ENCODE peak calls at places on chromosomes 16 and 17, in nine cellular contexts. G is HCT116, K is neural progenitor cell, Z is stomach, L is IMR-90, V is colonic mucosa, T is esophagus squamous epithelium, W is testis, H is PC-3. J is an unnamed sample. For H3K4me1, the result is how much of the 10 kb centered on the place peaks cover.

GRCh38 chr16:79885320-79885719 is 284.8 kb upstream of the MAF start:
- DNase-seq in G (no peak), K (no peak), Z (no peak), L (no peak), V (no peak), T (no peak), W (no peak), H (no peak), J (no peak)

GRCh38 chr16:21611546-21612384 is 12.4 kb downstream of the METTL9 start:
- DNase-seq in G (no peak), K (peak), Z (no peak), L (no peak), V (no peak), T (no peak), W (no peak), H (peak), J (no peak)

GRCh38 chr16:1472974-1473373 is 1.9 kb downstream of the CLCN7 start:
- DNase-seq in G (no peak), K (no peak), Z (no peak), L (no peak), V (no peak), T (no peak), W (no peak), H (no peak), J (no peak)

GRCh38 chr17:15966879-15967248 is 21.9 kb downstream of the ADORA2B start:
- DNase-seq in G (no peak), K (peak), Z (no peak), L (no peak), V (peak), T (no peak), W (no peak), H (peak), J (no peak)

GRCh38 chr16:75254359-75254837 is 3.0 kb upstream of the BCAR1 start:
- DNase-seq in G (no peak), K (no peak), Z (no peak), L (peak), V (peak), T (no peak), W (no peak), H (peak), J (peak)

GRCh38 chr16:2231016-2231931 is 5.0 kb upstream of the DNASE1L2 start:
- DNase-seq in G (no peak), K (no peak), Z (no peak), L (no peak), V (no peak), T (no peak), W (no peak), H (no peak), J (no peak)

GRCh38 chr17:16293918-16294317 is 59.4 kb downstream of the CENPV start:
- DNase-seq in G (no peak), K (no peak), Z (no peak), L (no peak), V (peak), T (no peak), W (no peak), H (no peak), J (peak)

GRCh38 chr16:84844049-84844350 is 24.2 kb downstream of the CRISPLD2 start:
- DNase-seq in G (no peak), K (no peak), Z (no peak), L (no peak), V (no peak), T (no peak), W (no peak), H (no peak), J (peak)

GRCh38 chr16:20610192-20610891 is 34.2 kb upstream of the ACSM2B start:
- DNase-seq in G (no peak), K (no peak), Z (no peak), L (no peak), V (no peak), T (no peak), W (no peak), H (no peak), J (no peak)

GRCh38 chr17:40556198-40556661 is 9.0 kb downstream of the CCR7 start:
- DNase-seq in G (no peak), K (no peak), Z (peak), L (no peak), V (no peak), T (no peak), W (no peak), H (no peak), J (no peak)

GRCh38 chr17:81067331-81067730 is 32.4 kb downstream of the BAIAP2 start:
- DNase-seq in G (no peak), K (peak), Z (peak), L (no peak), V (no peak), T (no peak), W (no peak), H (no peak), J (no peak)

GRCh38 chr17:44008205-44008909 is 3.9 kb downstream of the NAGS start:
- DNase-seq in G (no peak), K (no peak), Z (no peak), L (no peak), V (no peak), T (no peak), W (no peak), H (no peak), J (no peak)

GRCh38 chr16:74726736-74727135 is 26.1 kb upstream of the MLKL start:
- DNase-seq in G (no peak), K (no peak), Z (no peak), L (no peak), V (peak), T (no peak), W (peak), H (peak), J (peak)

GRCh38 chr17:5837055-5837491 is 233.1 kb upstream of the WSCD1 start:
- DNase-seq in G (peak), K (no peak), Z (no peak), L (peak), V (no peak), T (no peak), W (no peak), H (peak), J (no peak)

GRCh38 chr16:87203060-87203656 is 114.0 kb downstream of the C16orf95 start:
- DNase-seq in G (peak), K (peak), Z (peak), L (peak), V (peak), T (no peak), W (peak), H (peak), J (peak)
- H3K4me1 ChIP-seq in G (under half), K (under half), Z (under half), L (under half), V (under half), T (under half), W (under half), H (under half), J (under half)

GRCh38 chr16:50677351-50677750 is 3.8 kb downstream of the SNX20 start:
- DNase-seq in G (no peak), K (no peak), Z (no peak), L (no peak), V (no peak), T (no peak), W (no peak), H (no peak), J (no peak)

GRCh38 chr16:50680556-50680893 is 587 bp downstream of the SNX20 start:
- DNase-seq in G (no peak), K (no peak), Z (no peak), L (no peak), V (no peak), T (no peak), W (no peak), H (no peak), J (no peak)

GRCh38 chr16:50679266-50679665 is 1.8 kb downstream of the SNX20 start:
- DNase-seq in G (no peak), K (no peak), Z (no peak), L (no peak), V (no peak), T (no peak), W (no peak), H (no peak), J (no peak)

GRCh38 chr16:50680907-50681885 is at the start of gene SNX20:
- DNase-seq in G (no peak), K (no peak), Z (peak), L (no peak), V (peak), T (no peak), W (peak), H (no peak), J (peak)

DNA sequence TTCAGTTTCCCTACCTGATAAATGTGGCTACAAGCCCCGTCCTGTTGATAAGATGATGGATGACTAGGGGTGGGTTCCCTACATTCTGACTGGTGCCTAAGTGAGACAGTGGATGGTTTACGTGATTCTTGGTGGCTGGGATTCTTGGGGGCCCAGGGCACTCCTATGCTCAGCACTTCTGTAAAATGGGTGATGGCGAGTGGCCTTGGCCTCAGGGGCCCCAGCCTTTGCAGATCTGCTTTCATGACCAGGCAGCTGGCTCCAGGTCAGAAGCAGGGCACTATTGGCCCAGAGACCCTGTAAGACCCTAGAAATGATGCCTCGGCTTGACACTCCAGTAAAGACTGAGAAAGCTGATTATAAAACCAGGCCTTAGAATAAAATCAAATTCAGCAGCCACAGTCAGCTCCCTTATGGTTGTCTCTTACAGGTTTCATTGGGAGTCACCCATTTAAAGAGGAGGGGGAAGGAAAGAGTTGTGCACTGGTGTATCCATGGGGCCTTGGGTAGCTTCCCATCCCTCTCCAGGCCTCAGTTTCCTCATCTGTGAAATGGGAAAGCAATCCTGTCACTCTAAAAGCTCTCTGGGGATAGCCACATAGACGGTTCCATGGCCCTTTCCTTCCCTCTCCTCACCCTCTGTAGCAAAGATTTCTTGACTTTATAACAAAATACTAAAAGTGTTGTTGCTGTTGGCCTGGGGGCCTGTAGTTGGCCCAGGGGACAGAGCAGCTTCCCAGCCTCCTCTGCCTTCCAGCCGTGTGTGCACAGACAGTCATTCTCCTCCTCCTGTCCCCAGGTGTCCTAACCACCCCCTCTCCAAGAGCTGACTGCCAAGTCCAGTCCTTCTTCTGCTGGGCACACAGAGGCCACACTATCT is 1.2 kb downstream of the SNX20 start:
- DNase-seq in G (no peak), K (no peak), Z (no peak), L (no peak), V (no peak), T (no peak), W (no peak), H (no peak), J (no peak)
- H3K4me3 ChIP-seq in G (no peak), K (no peak), Z (peak), L (no peak), V (peak), T (no peak), W (no peak), H (no peak), J (peak)

DNA sequence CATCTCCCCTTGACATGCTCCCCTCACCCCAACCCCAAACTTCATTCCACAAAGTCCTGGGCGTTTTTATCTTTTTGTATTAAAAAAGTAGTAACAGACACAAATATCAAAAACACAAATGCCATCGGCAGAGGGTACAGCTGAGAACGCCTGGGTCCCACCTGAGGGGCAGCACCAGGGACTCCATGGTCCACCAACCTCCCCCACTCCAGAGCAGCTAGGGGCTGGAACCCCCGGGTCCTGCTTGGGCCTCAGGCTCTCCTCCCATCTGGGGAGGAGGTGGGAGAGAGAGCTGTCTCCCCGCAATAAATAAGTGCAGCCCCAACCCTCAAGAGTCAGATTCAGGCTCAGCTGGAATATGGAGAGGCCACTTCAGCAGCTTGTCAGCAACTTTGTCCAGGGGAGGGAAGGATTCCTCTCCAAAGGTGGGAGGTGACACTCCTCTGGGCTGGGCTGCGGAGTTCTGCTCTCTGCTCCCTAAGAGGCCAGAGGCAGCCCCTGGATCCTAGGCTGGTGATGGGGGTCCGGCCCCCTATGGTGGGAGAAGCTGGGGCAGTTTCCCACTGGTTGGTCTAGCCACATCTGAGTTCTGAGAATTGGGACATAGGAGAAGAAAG is 11.7 kb downstream of the PER1 start:
- DNase-seq in G (no peak), K (no peak), Z (no peak), L (no peak), V (peak), T (no peak), W (no peak), H (no peak), J (no peak)
- H3K27ac ChIP-seq in G (peak), K (no peak), Z (peak), L (no peak), V (no peak), T (peak), W (peak), H (no peak), J (no peak)

GRCh38 chr16:68270353-68270752 is 6.0 kb downstream of the SLC7A6 start:
- DNase-seq in G (no peak), K (no peak), Z (no peak), L (no peak), V (no peak), T (no peak), W (no peak), H (no peak), J (no peak)
- H3K4me1 ChIP-seq in G (under half), K (under half), Z (half or more), L (under half), V (under half), T (half or more), W (under half), H (under half), J (under half)

GRCh38 chr17:50272246-50272645 is 2.0 kb upstream of the TMEM92 start:
- DNase-seq in G (no peak), K (no peak), Z (no peak), L (no peak), V (no peak), T (no peak), W (no peak), H (no peak), J (peak)

GRCh38 chr17:50272711-50273653 is 1.3 kb upstream of the TMEM92 start:
- DNase-seq in G (no peak), K (peak), Z (peak), L (peak), V (peak), T (no peak), W (peak), H (peak), J (peak)

GRCh38 chr17:50274945-50275221 is 617 bp downstream of the TMEM92 start:
- DNase-seq in G (no peak), K (no peak), Z (no peak), L (no peak), V (no peak), T (no peak), W (no peak), H (no peak), J (no peak)

GRCh38 chr17:50274142-50274944 is at the start of gene TMEM92:
- DNase-seq in G (peak), K (peak), Z (peak), L (no peak), V (peak), T (no peak), W (peak), H (peak), J (peak)

DNA sequence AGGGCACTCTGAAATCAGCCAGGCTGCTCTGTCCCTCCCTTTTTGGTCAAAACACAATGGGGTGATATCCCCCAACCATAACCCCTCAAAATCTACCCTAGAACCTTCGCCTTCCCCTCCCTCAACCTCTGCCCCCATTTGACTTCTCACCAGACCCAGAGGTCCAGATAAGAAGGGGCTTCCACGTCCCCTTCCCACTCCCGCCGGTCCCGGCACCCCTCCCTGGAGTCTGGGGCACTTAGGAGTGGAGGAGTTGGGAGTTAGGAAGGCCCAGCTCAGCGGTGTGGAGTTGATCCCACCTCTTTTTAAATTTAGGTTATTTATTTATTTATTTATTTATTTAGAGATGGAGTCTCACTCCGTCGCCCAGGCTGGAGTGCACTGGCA is 619 bp upstream of the TMEM92 start:
- DNase-seq in G (no peak), K (no peak), Z (no peak), L (no peak), V (no peak), T (no peak), W (no peak), H (no peak), J (no peak)
- H3K4me3 ChIP-seq in G (peak), K (peak), Z (peak), L (no peak), V (peak), T (no peak), W (peak), H (peak), J (no peak)

GRCh38 chr17:76267051-76267576 is 2.0 kb downstream of the UBALD2 start:
- DNase-seq in G (no peak), K (no peak), Z (no peak), L (no peak), V (no peak), T (no peak), W (no peak), H (no peak), J (no peak)

GRCh38 chr17:76268991-76269981 is 4.1 kb downstream of the UBALD2 start:
- DNase-seq in G (no peak), K (no peak), Z (no peak), L (no peak), V (no peak), T (no peak), W (no peak), H (no peak), J (no peak)

GRCh38 chr17:76266244-76266938 is 1.2 kb downstream of the UBALD2 start:
- DNase-seq in G (no peak), K (no peak), Z (no peak), L (peak), V (peak), T (no peak), W (no peak), H (no peak), J (no peak)

GRCh38 chr17:76270127-76270592 is 5.0 kb downstream of the UBALD2 start:
- DNase-seq in G (no peak), K (no peak), Z (no peak), L (no peak), V (no peak), T (no peak), W (no peak), H (no peak), J (no peak)

DNA sequence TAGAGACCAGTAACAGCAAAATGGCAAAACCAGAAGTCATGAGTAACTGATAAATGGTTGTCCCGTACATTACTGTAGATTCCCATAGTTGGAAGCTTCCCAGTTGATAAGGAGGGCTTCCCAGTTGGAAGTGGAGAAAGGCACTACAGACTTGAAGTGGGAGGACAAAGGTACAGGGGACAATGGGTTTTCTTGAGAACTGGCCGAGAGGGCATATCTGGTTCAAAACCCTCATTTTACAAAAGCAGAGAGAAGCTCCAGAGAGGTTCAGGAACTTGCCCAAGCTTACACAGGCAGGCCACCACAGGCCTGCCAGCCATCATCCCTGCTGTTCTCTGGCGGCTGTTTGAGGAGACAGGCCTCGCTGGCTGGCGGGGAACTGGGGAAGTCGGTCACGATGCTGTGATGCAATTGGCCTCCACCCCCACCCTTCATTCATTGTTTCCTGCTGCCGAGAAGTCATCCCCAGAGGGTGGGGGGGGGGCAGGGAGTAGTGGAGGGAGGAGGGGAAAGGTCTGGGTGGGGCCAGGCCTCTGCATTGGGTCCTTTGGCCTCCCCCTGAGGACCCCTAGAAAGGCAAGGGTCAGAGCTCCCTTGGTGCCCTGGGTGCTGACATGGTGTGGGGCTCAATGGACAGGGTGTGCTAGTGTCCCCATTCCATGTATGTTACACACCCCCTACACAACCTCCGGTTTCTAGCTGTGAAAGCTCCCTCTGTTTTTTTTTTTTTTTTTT is 3.0 kb downstream of the UBALD2 start:
- DNase-seq in G (no peak), K (no peak), Z (peak), L (peak), V (peak), T (no peak), W (peak), H (no peak), J (peak)
- H3K27ac ChIP-seq in G (no peak), K (peak), Z (peak), L (peak), V (peak), T (peak), W (peak), H (no peak), J (peak)

GRCh38 chr17:17873450-17873991 is 36.7 kb upstream of the SREBF1 start:
- DNase-seq in G (no peak), K (no peak), Z (no peak), L (no peak), V (no peak), T (no peak), W (no peak), H (no peak), J (no peak)
- H3K4me1 ChIP-seq in G (under half), K (under half), Z (half or more), L (under half), V (under half), T (half or more), W (under half), H (under half), J (under half)

J was measured in small intestine.